ENCODE peak calls at places on chromosome 9, in ten cellular contexts. One of them, this sample, is unnamed.

GRCh38 chr9:121107041-121107440 is 32.3 kb downstream of the CNTRL start:
- DNase-seq in lower lobe of right lung: no peak
- DNase-seq in adrenal gland: no peak
- DNase-seq in ovary: no peak
- DNase-seq in Panc1: no peak
- DNase-seq in GM12865: no peak
- DNase-seq in heart left ventricle: no peak
- DNase-seq in AG09309: no peak
- DNase-seq in stomach: no peak
- DNase-seq in sigmoid colon: no peak
- DNase-seq in this sample: no peak

GRCh38 chr9:135559606-135560005 is 1.9 kb upstream of the PAEP start:
- DNase-seq in lower lobe of right lung: no peak
- DNase-seq in adrenal gland: no peak
- DNase-seq in ovary: no peak
- DNase-seq in Panc1: no peak
- DNase-seq in GM12865: no peak
- DNase-seq in heart left ventricle: no peak
- DNase-seq in AG09309: no peak
- DNase-seq in stomach: no peak
- DNase-seq in sigmoid colon: no peak
- DNase-seq in this sample: peak

GRCh38 chr9:1207681-1208080 is 157.5 kb downstream of the DMRT2 start:
- DNase-seq in lower lobe of right lung: no peak
- DNase-seq in adrenal gland: no peak
- DNase-seq in ovary: no peak
- DNase-seq in Panc1: no peak
- DNase-seq in GM12865: no peak
- DNase-seq in heart left ventricle: no peak
- DNase-seq in AG09309: peak
- DNase-seq in stomach: no peak
- DNase-seq in sigmoid colon: no peak
- DNase-seq in this sample: no peak

GRCh38 chr9:125140576-125140975 is 2.8 kb downstream of the SCAI start:
- DNase-seq in lower lobe of right lung: peak
- DNase-seq in adrenal gland: no peak
- DNase-seq in ovary: no peak
- DNase-seq in Panc1: no peak
- DNase-seq in GM12865: no peak
- DNase-seq in heart left ventricle: no peak
- DNase-seq in AG09309: no peak
- DNase-seq in stomach: no peak
- DNase-seq in sigmoid colon: no peak
- DNase-seq in this sample: no peak

GRCh38 chr9:107778666-107779065 is 289.1 kb upstream of the KLF4 start:
- DNase-seq in lower lobe of right lung: no peak
- DNase-seq in adrenal gland: no peak
- DNase-seq in ovary: no peak
- DNase-seq in Panc1: no peak
- DNase-seq in GM12865: no peak
- DNase-seq in heart left ventricle: no peak
- DNase-seq in AG09309: no peak
- DNase-seq in stomach: no peak
- DNase-seq in sigmoid colon: no peak
- DNase-seq in this sample: no peak

GRCh38 chr9:75013735-75014134 is 14.4 kb downstream of the CARNMT1 start:
- DNase-seq in lower lobe of right lung: no peak
- DNase-seq in adrenal gland: no peak
- DNase-seq in ovary: no peak
- DNase-seq in Panc1: no peak
- DNase-seq in GM12865: no peak
- DNase-seq in heart left ventricle: no peak
- DNase-seq in AG09309: no peak
- DNase-seq in stomach: no peak
- DNase-seq in sigmoid colon: no peak
- DNase-seq in this sample: no peak

GRCh38 chr9:91532325-91532724 is 108.7 kb upstream of the NFIL3 start:
- DNase-seq in lower lobe of right lung: no peak
- DNase-seq in adrenal gland: no peak
- DNase-seq in ovary: no peak
- DNase-seq in Panc1: no peak
- DNase-seq in GM12865: no peak
- DNase-seq in heart left ventricle: no peak
- DNase-seq in AG09309: no peak
- DNase-seq in stomach: no peak
- DNase-seq in sigmoid colon: no peak
- DNase-seq in this sample: no peak

GRCh38 chr9:126502417-126503332 is 111.1 kb upstream of the LMX1B start:
- DNase-seq in lower lobe of right lung: peak
- DNase-seq in adrenal gland: no peak
- DNase-seq in ovary: no peak
- DNase-seq in Panc1: no peak
- DNase-seq in GM12865: no peak
- DNase-seq in heart left ventricle: no peak
- DNase-seq in AG09309: no peak
- DNase-seq in stomach: no peak
- DNase-seq in sigmoid colon: peak
- DNase-seq in this sample: peak

GRCh38 chr9:91530829-91531228 is 107.2 kb upstream of the NFIL3 start:
- DNase-seq in lower lobe of right lung: no peak
- DNase-seq in adrenal gland: no peak
- DNase-seq in ovary: no peak
- DNase-seq in Panc1: no peak
- DNase-seq in GM12865: no peak
- DNase-seq in heart left ventricle: no peak
- DNase-seq in AG09309: no peak
- DNase-seq in stomach: no peak
- DNase-seq in sigmoid colon: no peak
- DNase-seq in this sample: no peak

GRCh38 chr9:109789582-109790360 is 9.8 kb downstream of the PALM2AKAP2 start:
- DNase-seq in lower lobe of right lung: no peak
- DNase-seq in adrenal gland: no peak
- DNase-seq in ovary: no peak
- DNase-seq in Panc1: no peak
- DNase-seq in GM12865: no peak
- DNase-seq in heart left ventricle: no peak
- DNase-seq in AG09309: no peak
- DNase-seq in stomach: no peak
- DNase-seq in sigmoid colon: no peak
- DNase-seq in this sample: no peak

GRCh38 chr9:125455876-125456275 is 194.2 kb downstream of the GAPVD1 start:
- DNase-seq in lower lobe of right lung: no peak
- DNase-seq in adrenal gland: no peak
- DNase-seq in ovary: no peak
- DNase-seq in Panc1: no peak
- DNase-seq in GM12865: no peak
- DNase-seq in heart left ventricle: no peak
- DNase-seq in AG09309: no peak
- DNase-seq in stomach: no peak
- DNase-seq in sigmoid colon: no peak
- DNase-seq in this sample: no peak

GRCh38 chr9:120655005-120655622 is 59.2 kb downstream of the MEGF9 start:
- DNase-seq in lower lobe of right lung: no peak
- DNase-seq in adrenal gland: no peak
- DNase-seq in ovary: no peak
- DNase-seq in Panc1: no peak
- DNase-seq in GM12865: peak
- DNase-seq in heart left ventricle: no peak
- DNase-seq in AG09309: no peak
- DNase-seq in stomach: no peak
- DNase-seq in sigmoid colon: no peak
- DNase-seq in this sample: no peak

GRCh38 chr9:81683214-81683613 is 6.1 kb downstream of the TLE1 start:
- DNase-seq in lower lobe of right lung: no peak
- DNase-seq in adrenal gland: no peak
- DNase-seq in ovary: no peak
- DNase-seq in Panc1: no peak
- DNase-seq in GM12865: no peak
- DNase-seq in heart left ventricle: no peak
- DNase-seq in AG09309: no peak
- DNase-seq in stomach: no peak
- DNase-seq in sigmoid colon: no peak
- DNase-seq in this sample: no peak

GRCh38 chr9:25003686-25004085 is 458.0 kb upstream of the IZUMO3 start:
- DNase-seq in lower lobe of right lung: no peak
- DNase-seq in adrenal gland: no peak
- DNase-seq in ovary: no peak
- DNase-seq in Panc1: no peak
- DNase-seq in GM12865: no peak
- DNase-seq in heart left ventricle: no peak
- DNase-seq in AG09309: no peak
- DNase-seq in stomach: no peak
- DNase-seq in sigmoid colon: no peak
- DNase-seq in this sample: peak

GRCh38 chr9:22084336-22085035 is 75.4 kb upstream of the CDKN2B start:
- DNase-seq in lower lobe of right lung: no peak
- DNase-seq in adrenal gland: peak
- DNase-seq in ovary: no peak
- DNase-seq in Panc1: no peak
- DNase-seq in GM12865: no peak
- DNase-seq in heart left ventricle: no peak
- DNase-seq in AG09309: peak
- DNase-seq in stomach: no peak
- DNase-seq in sigmoid colon: no peak
- DNase-seq in this sample: no peak

GRCh38 chr9:69197687-69198086 is 23.6 kb downstream of the TJP2 start:
- DNase-seq in lower lobe of right lung: no peak
- DNase-seq in adrenal gland: no peak
- DNase-seq in ovary: no peak
- DNase-seq in Panc1: no peak
- DNase-seq in GM12865: no peak
- DNase-seq in heart left ventricle: peak
- DNase-seq in AG09309: no peak
- DNase-seq in stomach: no peak
- DNase-seq in sigmoid colon: no peak
- DNase-seq in this sample: no peak

GRCh38 chr9:8600914-8601680 is 801.5 kb upstream of the DMAC1 start:
- DNase-seq in lower lobe of right lung: no peak
- DNase-seq in adrenal gland: no peak
- DNase-seq in ovary: no peak
- DNase-seq in Panc1: no peak
- DNase-seq in GM12865: no peak
- DNase-seq in heart left ventricle: no peak
- DNase-seq in AG09309: no peak
- DNase-seq in stomach: no peak
- DNase-seq in sigmoid colon: peak
- DNase-seq in this sample: no peak

GRCh38 chr9:99105152-99106043 is 485 bp downstream of the TGFBR1 start:
- DNase-seq in lower lobe of right lung: peak
- DNase-seq in adrenal gland: peak
- DNase-seq in ovary: peak
- DNase-seq in Panc1: no peak
- DNase-seq in GM12865: peak
- DNase-seq in heart left ventricle: peak
- DNase-seq in AG09309: peak
- DNase-seq in stomach: peak
- DNase-seq in sigmoid colon: peak
- DNase-seq in this sample: peak

GRCh38 chr9:99104459-99105151 is at the start of gene TGFBR1:
- DNase-seq in lower lobe of right lung: peak
- DNase-seq in adrenal gland: peak
- DNase-seq in ovary: peak
- DNase-seq in Panc1: peak
- DNase-seq in GM12865: peak
- DNase-seq in heart left ventricle: peak
- DNase-seq in AG09309: peak
- DNase-seq in stomach: peak
- DNase-seq in sigmoid colon: peak
- DNase-seq in this sample: peak

GRCh38 chr9:99103909-99104458 is 929 bp upstream of the TGFBR1 start:
- DNase-seq in lower lobe of right lung: no peak
- DNase-seq in adrenal gland: no peak
- DNase-seq in ovary: peak
- DNase-seq in Panc1: no peak
- DNase-seq in GM12865: no peak
- DNase-seq in heart left ventricle: peak
- DNase-seq in AG09309: no peak
- DNase-seq in stomach: no peak
- DNase-seq in sigmoid colon: no peak
- DNase-seq in this sample: peak

GRCh38 chr9:99108131-99108530 is 3.2 kb downstream of the TGFBR1 start:
- DNase-seq in lower lobe of right lung: no peak
- DNase-seq in adrenal gland: no peak
- DNase-seq in ovary: no peak
- DNase-seq in Panc1: no peak
- DNase-seq in GM12865: no peak
- DNase-seq in heart left ventricle: no peak
- DNase-seq in AG09309: no peak
- DNase-seq in stomach: no peak
- DNase-seq in sigmoid colon: no peak
- DNase-seq in this sample: no peak

GRCh38 chr9:99106044-99106375 is 1.1 kb downstream of the TGFBR1 start:
- DNase-seq in lower lobe of right lung: no peak
- DNase-seq in adrenal gland: no peak
- DNase-seq in ovary: no peak
- DNase-seq in Panc1: no peak
- DNase-seq in GM12865: no peak
- DNase-seq in heart left ventricle: no peak
- DNase-seq in AG09309: no peak
- DNase-seq in stomach: no peak
- DNase-seq in sigmoid colon: no peak
- DNase-seq in this sample: no peak
- H3K4me3 ChIP-seq in lower lobe of right lung: peak
- H3K4me3 ChIP-seq in adrenal gland: peak
- H3K4me3 ChIP-seq in ovary: peak
- H3K4me3 ChIP-seq in Panc1: peak
- H3K4me3 ChIP-seq in GM12865: peak
- H3K4me3 ChIP-seq in heart left ventricle: peak
- H3K4me3 ChIP-seq in AG09309: peak
- H3K4me3 ChIP-seq in stomach: peak
- H3K4me3 ChIP-seq in sigmoid colon: peak
- H3K4me3 ChIP-seq in this sample: peak

GRCh38 chr9:14352549-14352948 is 38.6 kb upstream of the NFIB start:
- DNase-seq in lower lobe of right lung: no peak
- DNase-seq in adrenal gland: no peak
- DNase-seq in ovary: no peak
- DNase-seq in Panc1: no peak
- DNase-seq in GM12865: no peak
- DNase-seq in heart left ventricle: no peak
- DNase-seq in AG09309: no peak
- DNase-seq in stomach: no peak
- DNase-seq in sigmoid colon: no peak
- DNase-seq in this sample: no peak
- TF ChIP-seq CTCF in lower lobe of right lung: no peak
- TF ChIP-seq CTCF in adrenal gland: no peak
- TF ChIP-seq CTCF in ovary: no peak
- TF ChIP-seq CTCF in Panc1: no peak
- TF ChIP-seq CTCF in GM12865: no peak
- TF ChIP-seq CTCF in heart left ventricle: no peak
- TF ChIP-seq CTCF in AG09309: no peak
- TF ChIP-seq CTCF in stomach: no peak
- TF ChIP-seq CTCF in sigmoid colon: no peak
- TF ChIP-seq CTCF in this sample: no peak

GRCh38 chr9:137306546-137307254 is 4.6 kb upstream of the NRARP start:
- DNase-seq in lower lobe of right lung: peak
- DNase-seq in adrenal gland: peak
- DNase-seq in ovary: peak
- DNase-seq in Panc1: no peak
- DNase-seq in GM12865: no peak
- DNase-seq in heart left ventricle: peak
- DNase-seq in AG09309: no peak
- DNase-seq in stomach: no peak
- DNase-seq in sigmoid colon: no peak
- DNase-seq in this sample: peak
- H3K4me3 ChIP-seq in lower lobe of right lung: peak
- H3K4me3 ChIP-seq in adrenal gland: no peak
- H3K4me3 ChIP-seq in ovary: no peak
- H3K4me3 ChIP-seq in Panc1: no peak
- H3K4me3 ChIP-seq in GM12865: no peak
- H3K4me3 ChIP-seq in heart left ventricle: peak
- H3K4me3 ChIP-seq in AG09309: no peak
- H3K4me3 ChIP-seq in stomach: no peak
- H3K4me3 ChIP-seq in sigmoid colon: no peak
- H3K4me3 ChIP-seq in this sample: no peak

GRCh38 chr9:36798350-36799065 is 225.8 kb downstream of the MELK start:
- DNase-seq in lower lobe of right lung: no peak
- DNase-seq in adrenal gland: no peak
- DNase-seq in ovary: no peak
- DNase-seq in Panc1: no peak
- DNase-seq in GM12865: peak
- DNase-seq in heart left ventricle: no peak
- DNase-seq in AG09309: no peak
- DNase-seq in stomach: no peak
- DNase-seq in sigmoid colon: no peak
- DNase-seq in this sample: no peak
- TF ChIP-seq CTCF in lower lobe of right lung: no peak
- TF ChIP-seq CTCF in adrenal gland: no peak
- TF ChIP-seq CTCF in ovary: no peak
- TF ChIP-seq CTCF in Panc1: no peak
- TF ChIP-seq CTCF in GM12865: peak
- TF ChIP-seq CTCF in heart left ventricle: no peak
- TF ChIP-seq CTCF in AG09309: peak
- TF ChIP-seq CTCF in stomach: no peak
- TF ChIP-seq CTCF in sigmoid colon: no peak
- TF ChIP-seq CTCF in this sample: no peak